ENCODE peak calls at places on chromosomes 3 and 15, in ten cellular contexts. One of them, this sample, is unnamed. For H3K9me3, the result is how much of the 10 kb centered on the place peaks cover.

GRCh38 chr3:26712211-26713026 is 89.8 kb downstream of the LRRC3B start:
- DNase-seq in MM.1S: peak
- DNase-seq in heart right ventricle: peak
- DNase-seq in SK-N-SH: peak
- DNase-seq in cardiac muscle cell: peak
- DNase-seq in Panc1: peak
- DNase-seq in CD8-positive, alpha-beta T cell: no peak
- DNase-seq in pancreas: no peak
- DNase-seq in neural progenitor cell: peak
- DNase-seq in IMR-90: peak
- DNase-seq in this sample: no peak

GRCh38 chr15:23606226-23606625 is 40.8 kb downstream of the MKRN3 start:
- DNase-seq in cardiac muscle cell: no peak
- DNase-seq in MM.1S: no peak
- DNase-seq in pancreas: no peak
- DNase-seq in SK-N-SH: no peak
- DNase-seq in IMR-90: no peak
- DNase-seq in neural progenitor cell: no peak
- DNase-seq in heart right ventricle: no peak
- DNase-seq in Panc1: no peak
- DNase-seq in CD8-positive, alpha-beta T cell: no peak
- DNase-seq in this sample: no peak

GRCh38 chr3:66428733-66429132 is 72.1 kb downstream of the LRIG1 start:
- DNase-seq in SK-N-SH: peak
- DNase-seq in MM.1S: no peak
- DNase-seq in IMR-90: peak
- DNase-seq in neural progenitor cell: no peak
- DNase-seq in cardiac muscle cell: no peak
- DNase-seq in Panc1: peak
- DNase-seq in pancreas: peak
- DNase-seq in heart right ventricle: peak
- DNase-seq in CD8-positive, alpha-beta T cell: no peak
- DNase-seq in this sample: peak

GRCh38 chr3:151896662-151897012 is 23.2 kb downstream of the SUCNR1 start:
- DNase-seq in Panc1: no peak
- DNase-seq in SK-N-SH: no peak
- DNase-seq in cardiac muscle cell: no peak
- DNase-seq in heart right ventricle: no peak
- DNase-seq in MM.1S: no peak
- DNase-seq in CD8-positive, alpha-beta T cell: no peak
- DNase-seq in IMR-90: no peak
- DNase-seq in neural progenitor cell: no peak
- DNase-seq in pancreas: no peak
- DNase-seq in this sample: no peak

GRCh38 chr15:91515188-91515754 is 338.2 kb upstream of the SLCO3A1 start:
- DNase-seq in CD8-positive, alpha-beta T cell: no peak
- DNase-seq in SK-N-SH: no peak
- DNase-seq in heart right ventricle: peak
- DNase-seq in cardiac muscle cell: no peak
- DNase-seq in pancreas: no peak
- DNase-seq in Panc1: no peak
- DNase-seq in IMR-90: peak
- DNase-seq in MM.1S: peak
- DNase-seq in neural progenitor cell: no peak
- DNase-seq in this sample: no peak

GRCh38 chr3:64291345-64291744 is 66.1 kb upstream of the PRICKLE2 start:
- DNase-seq in neural progenitor cell: no peak
- DNase-seq in CD8-positive, alpha-beta T cell: no peak
- DNase-seq in MM.1S: no peak
- DNase-seq in Panc1: peak
- DNase-seq in pancreas: no peak
- DNase-seq in cardiac muscle cell: no peak
- DNase-seq in heart right ventricle: no peak
- DNase-seq in SK-N-SH: no peak
- DNase-seq in IMR-90: peak
- DNase-seq in this sample: no peak

GRCh38 chr15:39140060-39140604 is 440.7 kb upstream of the THBS1 start:
- DNase-seq in Panc1: no peak
- DNase-seq in neural progenitor cell: no peak
- DNase-seq in pancreas: no peak
- DNase-seq in IMR-90: peak
- DNase-seq in MM.1S: no peak
- DNase-seq in SK-N-SH: peak
- DNase-seq in CD8-positive, alpha-beta T cell: no peak
- DNase-seq in heart right ventricle: no peak
- DNase-seq in cardiac muscle cell: peak
- DNase-seq in this sample: no peak

GRCh38 chr3:29255854-29256696 is 24.8 kb upstream of the RBMS3 start:
- DNase-seq in SK-N-SH: no peak
- DNase-seq in IMR-90: peak
- DNase-seq in Panc1: no peak
- DNase-seq in CD8-positive, alpha-beta T cell: no peak
- DNase-seq in heart right ventricle: no peak
- DNase-seq in neural progenitor cell: no peak
- DNase-seq in cardiac muscle cell: no peak
- DNase-seq in pancreas: no peak
- DNase-seq in MM.1S: peak
- DNase-seq in this sample: no peak

GRCh38 chr3:189652042-189652441 is 20.9 kb downstream of the TP63 start:
- DNase-seq in heart right ventricle: no peak
- DNase-seq in MM.1S: no peak
- DNase-seq in CD8-positive, alpha-beta T cell: no peak
- DNase-seq in pancreas: no peak
- DNase-seq in SK-N-SH: peak
- DNase-seq in Panc1: no peak
- DNase-seq in IMR-90: peak
- DNase-seq in cardiac muscle cell: peak
- DNase-seq in neural progenitor cell: peak
- DNase-seq in this sample: no peak

GRCh38 chr3:114052216-114052615 is 4.1 kb downstream of the CCDC191 start:
- DNase-seq in SK-N-SH: no peak
- DNase-seq in IMR-90: peak
- DNase-seq in pancreas: no peak
- DNase-seq in neural progenitor cell: no peak
- DNase-seq in cardiac muscle cell: no peak
- DNase-seq in Panc1: no peak
- DNase-seq in heart right ventricle: no peak
- DNase-seq in MM.1S: no peak
- DNase-seq in CD8-positive, alpha-beta T cell: no peak
- DNase-seq in this sample: no peak

GRCh38 chr3:126543457-126544090 is 15.2 kb downstream of the C3orf22 start:
- DNase-seq in SK-N-SH: peak
- DNase-seq in neural progenitor cell: no peak
- DNase-seq in Panc1: no peak
- DNase-seq in MM.1S: no peak
- DNase-seq in pancreas: no peak
- DNase-seq in heart right ventricle: no peak
- DNase-seq in cardiac muscle cell: no peak
- DNase-seq in CD8-positive, alpha-beta T cell: no peak
- DNase-seq in IMR-90: no peak
- DNase-seq in this sample: no peak

GRCh38 chr3:194685050-194685722 is 497 bp upstream of the FAM43A start:
- DNase-seq in Panc1: no peak
- DNase-seq in SK-N-SH: no peak
- DNase-seq in neural progenitor cell: no peak
- DNase-seq in pancreas: no peak
- DNase-seq in cardiac muscle cell: no peak
- DNase-seq in IMR-90: no peak
- DNase-seq in MM.1S: no peak
- DNase-seq in CD8-positive, alpha-beta T cell: no peak
- DNase-seq in heart right ventricle: no peak
- DNase-seq in this sample: no peak

GRCh38 chr15:31786360-31786759 is 244.0 kb upstream of the CHRNA7 start:
- DNase-seq in IMR-90: no peak
- DNase-seq in SK-N-SH: no peak
- DNase-seq in pancreas: no peak
- DNase-seq in MM.1S: no peak
- DNase-seq in CD8-positive, alpha-beta T cell: no peak
- DNase-seq in neural progenitor cell: no peak
- DNase-seq in Panc1: no peak
- DNase-seq in heart right ventricle: no peak
- DNase-seq in cardiac muscle cell: no peak
- DNase-seq in this sample: no peak

GRCh38 chr3:31531465-31531991 is 1.2 kb upstream of the STT3B start:
- DNase-seq in IMR-90: peak
- DNase-seq in MM.1S: peak
- DNase-seq in cardiac muscle cell: peak
- DNase-seq in heart right ventricle: no peak
- DNase-seq in neural progenitor cell: no peak
- DNase-seq in SK-N-SH: no peak
- DNase-seq in CD8-positive, alpha-beta T cell: no peak
- DNase-seq in Panc1: no peak
- DNase-seq in pancreas: no peak
- DNase-seq in this sample: no peak

GRCh38 chr3:31534036-31534435 is 1.3 kb downstream of the STT3B start:
- DNase-seq in neural progenitor cell: no peak
- DNase-seq in CD8-positive, alpha-beta T cell: no peak
- DNase-seq in heart right ventricle: no peak
- DNase-seq in pancreas: no peak
- DNase-seq in Panc1: no peak
- DNase-seq in cardiac muscle cell: peak
- DNase-seq in IMR-90: peak
- DNase-seq in SK-N-SH: peak
- DNase-seq in MM.1S: peak
- DNase-seq in this sample: no peak

GRCh38 chr3:31532587-31533168 is at the start of gene STT3B:
- DNase-seq in cardiac muscle cell: peak
- DNase-seq in CD8-positive, alpha-beta T cell: peak
- DNase-seq in Panc1: no peak
- DNase-seq in IMR-90: peak
- DNase-seq in heart right ventricle: peak
- DNase-seq in SK-N-SH: peak
- DNase-seq in MM.1S: peak
- DNase-seq in pancreas: peak
- DNase-seq in neural progenitor cell: no peak
- DNase-seq in this sample: peak

GRCh38 chr3:31531992-31532586 is 636 bp upstream of the STT3B start:
- DNase-seq in heart right ventricle: peak
- DNase-seq in cardiac muscle cell: peak
- DNase-seq in SK-N-SH: peak
- DNase-seq in CD8-positive, alpha-beta T cell: peak
- DNase-seq in pancreas: peak
- DNase-seq in MM.1S: peak
- DNase-seq in Panc1: peak
- DNase-seq in neural progenitor cell: peak
- DNase-seq in IMR-90: peak
- DNase-seq in this sample: peak

GRCh38 chr3:31533169-31533870 is 595 bp downstream of the STT3B start:
- DNase-seq in SK-N-SH: peak
- DNase-seq in IMR-90: peak
- DNase-seq in cardiac muscle cell: peak
- DNase-seq in pancreas: peak
- DNase-seq in CD8-positive, alpha-beta T cell: peak
- DNase-seq in neural progenitor cell: peak
- DNase-seq in MM.1S: peak
- DNase-seq in heart right ventricle: peak
- DNase-seq in Panc1: no peak
- DNase-seq in this sample: peak
- TF ChIP-seq CTCF in SK-N-SH: peak
- TF ChIP-seq CTCF in IMR-90: no peak
- TF ChIP-seq CTCF in cardiac muscle cell: peak
- TF ChIP-seq CTCF in pancreas: no peak
- TF ChIP-seq CTCF in CD8-positive, alpha-beta T cell: no peak
- TF ChIP-seq CTCF in neural progenitor cell: peak
- TF ChIP-seq CTCF in MM.1S: peak
- TF ChIP-seq CTCF in heart right ventricle: no peak
- TF ChIP-seq CTCF in Panc1: peak
- TF ChIP-seq CTCF in this sample: no peak

GRCh38 chr15:25244731-25245585 is 193.9 kb downstream of the UBE3A start:
- DNase-seq in MM.1S: no peak
- DNase-seq in CD8-positive, alpha-beta T cell: no peak
- DNase-seq in cardiac muscle cell: no peak
- DNase-seq in neural progenitor cell: no peak
- DNase-seq in SK-N-SH: no peak
- DNase-seq in pancreas: peak
- DNase-seq in IMR-90: no peak
- DNase-seq in Panc1: no peak
- DNase-seq in heart right ventricle: peak
- DNase-seq in this sample: no peak
- H3K9me3 ChIP-seq in MM.1S: under half
- H3K9me3 ChIP-seq in CD8-positive, alpha-beta T cell: under half
- H3K9me3 ChIP-seq in cardiac muscle cell: under half
- H3K9me3 ChIP-seq in neural progenitor cell: under half
- H3K9me3 ChIP-seq in SK-N-SH: under half
- H3K9me3 ChIP-seq in pancreas: under half
- H3K9me3 ChIP-seq in IMR-90: half or more
- H3K9me3 ChIP-seq in Panc1: under half
- H3K9me3 ChIP-seq in heart right ventricle: under half
- H3K9me3 ChIP-seq in this sample: half or more

GRCh38 chr3:53668872-53669271 is 174.5 kb downstream of the CACNA1D start:
- DNase-seq in IMR-90: no peak
- DNase-seq in CD8-positive, alpha-beta T cell: no peak
- DNase-seq in Panc1: no peak
- DNase-seq in cardiac muscle cell: peak
- DNase-seq in heart right ventricle: no peak
- DNase-seq in neural progenitor cell: peak
- DNase-seq in SK-N-SH: no peak
- DNase-seq in pancreas: no peak
- DNase-seq in MM.1S: no peak
- DNase-seq in this sample: no peak
- TF ChIP-seq CTCF in IMR-90: peak
- TF ChIP-seq CTCF in CD8-positive, alpha-beta T cell: no peak
- TF ChIP-seq CTCF in Panc1: peak
- TF ChIP-seq CTCF in cardiac muscle cell: peak
- TF ChIP-seq CTCF in heart right ventricle: no peak
- TF ChIP-seq CTCF in neural progenitor cell: peak
- TF ChIP-seq CTCF in SK-N-SH: peak
- TF ChIP-seq CTCF in pancreas: no peak
- TF ChIP-seq CTCF in MM.1S: peak
- TF ChIP-seq CTCF in this sample: no peak

GRCh38 chr3:58991623-58992022 is 58.2 kb downstream of the CFAP20DC start:
- DNase-seq in heart right ventricle: no peak
- DNase-seq in SK-N-SH: no peak
- DNase-seq in IMR-90: no peak
- DNase-seq in Panc1: no peak
- DNase-seq in cardiac muscle cell: no peak
- DNase-seq in MM.1S: no peak
- DNase-seq in CD8-positive, alpha-beta T cell: no peak
- DNase-seq in neural progenitor cell: peak
- DNase-seq in pancreas: no peak
- DNase-seq in this sample: no peak

GRCh38 chr3:58996730-58997129 is 53.1 kb downstream of the CFAP20DC start:
- DNase-seq in pancreas: no peak
- DNase-seq in Panc1: no peak
- DNase-seq in heart right ventricle: no peak
- DNase-seq in IMR-90: no peak
- DNase-seq in SK-N-SH: no peak
- DNase-seq in neural progenitor cell: no peak
- DNase-seq in CD8-positive, alpha-beta T cell: no peak
- DNase-seq in cardiac muscle cell: no peak
- DNase-seq in MM.1S: no peak
- DNase-seq in this sample: no peak

GRCh38 chr3:58989173-58989572 is 60.7 kb downstream of the CFAP20DC start:
- DNase-seq in Panc1: no peak
- DNase-seq in heart right ventricle: no peak
- DNase-seq in neural progenitor cell: no peak
- DNase-seq in cardiac muscle cell: no peak
- DNase-seq in CD8-positive, alpha-beta T cell: no peak
- DNase-seq in IMR-90: peak
- DNase-seq in SK-N-SH: no peak
- DNase-seq in pancreas: no peak
- DNase-seq in MM.1S: no peak
- DNase-seq in this sample: no peak

GRCh38 chr3:58994746-58995330 is 55.0 kb downstream of the CFAP20DC start:
- DNase-seq in neural progenitor cell: peak
- DNase-seq in MM.1S: peak
- DNase-seq in pancreas: no peak
- DNase-seq in Panc1: no peak
- DNase-seq in heart right ventricle: peak
- DNase-seq in IMR-90: peak
- DNase-seq in CD8-positive, alpha-beta T cell: no peak
- DNase-seq in cardiac muscle cell: peak
- DNase-seq in SK-N-SH: peak
- DNase-seq in this sample: no peak

GRCh38 chr3:58993547-58993946 is 56.3 kb downstream of the CFAP20DC start:
- DNase-seq in neural progenitor cell: no peak
- DNase-seq in IMR-90: no peak
- DNase-seq in heart right ventricle: no peak
- DNase-seq in cardiac muscle cell: no peak
- DNase-seq in Panc1: no peak
- DNase-seq in pancreas: no peak
- DNase-seq in CD8-positive, alpha-beta T cell: no peak
- DNase-seq in SK-N-SH: no peak
- DNase-seq in MM.1S: no peak
- DNase-seq in this sample: no peak
- H3K9me3 ChIP-seq in neural progenitor cell: under half
- H3K9me3 ChIP-seq in IMR-90: under half
- H3K9me3 ChIP-seq in heart right ventricle: under half
- H3K9me3 ChIP-seq in cardiac muscle cell: under half
- H3K9me3 ChIP-seq in Panc1: under half
- H3K9me3 ChIP-seq in pancreas: under half
- H3K9me3 ChIP-seq in CD8-positive, alpha-beta T cell: under half
- H3K9me3 ChIP-seq in SK-N-SH: under half
- H3K9me3 ChIP-seq in MM.1S: under half
- H3K9me3 ChIP-seq in this sample: under half